ENCODE peak calls at places on chromosome 19, in ten cellular contexts. Q, V, I, L, K, Y, W, A, E and N are unnamed samples.

GRCh38 chr19:41864374-41864773 is 4.3 kb downstream of the RPS19 start:
- DNase-seq in Q (no peak), V (no peak), I (no peak), L (no peak), K (peak), Y (no peak), W (no peak), A (no peak), E (no peak), N (no peak)

GRCh38 chr19:16885166-16885565 is 3.6 kb upstream of the F2RL3 start:
- DNase-seq in Q (peak), V (no peak), I (no peak), L (no peak), K (no peak), Y (no peak), W (no peak), A (no peak), E (peak), N (no peak)

GRCh38 chr19:51398096-51398704 is 7.8 kb upstream of the C19orf84 start:
- DNase-seq in Q (peak), V (no peak), I (no peak), L (no peak), K (no peak), Y (peak), W (no peak), A (peak), E (no peak), N (peak)

GRCh38 chr19:50832666-50833065 is 708 bp downstream of the KLK15 start:
- DNase-seq in Q (no peak), V (no peak), I (no peak), L (no peak), K (peak), Y (no peak), W (no peak), A (no peak), E (no peak), N (no peak)

GRCh38 chr19:17972230-17972629 is 5.3 kb downstream of the KCNN1 start:
- DNase-seq in Q (no peak), V (no peak), I (no peak), L (no peak), K (no peak), Y (no peak), W (no peak), A (no peak), E (no peak), N (no peak)

GRCh38 chr19:46409146-46409545 is 4.2 kb downstream of the CCDC8 start:
- DNase-seq in Q (no peak), V (no peak), I (no peak), L (no peak), K (no peak), Y (no peak), W (no peak), A (no peak), E (no peak), N (no peak)

GRCh38 chr19:54297759-54298305 is 15.1 kb downstream of the LILRA5 start:
- DNase-seq in Q (no peak), V (no peak), I (no peak), L (no peak), K (no peak), Y (no peak), W (no peak), A (no peak), E (no peak), N (no peak)

GRCh38 chr19:31154021-31154420 is 195.2 kb downstream of the TSHZ3 start:
- DNase-seq in Q (no peak), V (no peak), I (no peak), L (no peak), K (no peak), Y (peak), W (no peak), A (peak), E (peak), N (peak)

GRCh38 chr19:13965377-13965896 is 13.1 kb downstream of the DCAF15 start:
- DNase-seq in Q (no peak), V (no peak), I (no peak), L (no peak), K (no peak), Y (no peak), W (no peak), A (no peak), E (no peak), N (no peak)

GRCh38 chr19:18849838-18850400 is 18.2 kb downstream of the UPF1 start:
- DNase-seq in Q (no peak), V (no peak), I (peak), L (no peak), K (no peak), Y (no peak), W (no peak), A (no peak), E (no peak), N (peak)

GRCh38 chr19:2040647-2041435 is 10.2 kb downstream of the MKNK2 start:
- DNase-seq in Q (no peak), V (no peak), I (peak), L (no peak), K (peak), Y (no peak), W (no peak), A (no peak), E (no peak), N (no peak)

GRCh38 chr19:33399745-33400681 is 26.5 kb downstream of the CEBPG start:
- DNase-seq in Q (no peak), V (no peak), I (no peak), L (no peak), K (peak), Y (no peak), W (peak), A (no peak), E (no peak), N (no peak)

GRCh38 chr19:31761281-31761913 is 412.2 kb upstream of the TSHZ3 start:
- DNase-seq in Q (no peak), V (no peak), I (no peak), L (no peak), K (no peak), Y (no peak), W (no peak), A (no peak), E (no peak), N (no peak)

GRCh38 chr19:44808463-44809371 is at the start of gene BCAM:
- DNase-seq in Q (peak), V (peak), I (peak), L (no peak), K (peak), Y (peak), W (peak), A (peak), E (no peak), N (peak)

GRCh38 chr19:16376241-16376640 is 51.6 kb downstream of the KLF2 start:
- DNase-seq in Q (no peak), V (no peak), I (no peak), L (no peak), K (peak), Y (no peak), W (no peak), A (no peak), E (no peak), N (no peak)

GRCh38 chr19:6745965-6746364 is 6.5 kb downstream of the TRIP10 start:
- DNase-seq in Q (no peak), V (no peak), I (no peak), L (no peak), K (no peak), Y (no peak), W (no peak), A (no peak), E (no peak), N (no peak)

GRCh38 chr19:56840452-56841193 is at the start of the genes PEG3 and ZIM2:
- DNase-seq in Q (peak), V (no peak), I (peak), L (no peak), K (peak), Y (no peak), W (peak), A (no peak), E (no peak), N (no peak)

GRCh38 chr19:19774354-19775033 is 41.6 kb upstream of the ZNF14 start:
- DNase-seq in Q (no peak), V (no peak), I (no peak), L (no peak), K (no peak), Y (no peak), W (no peak), A (no peak), E (no peak), N (no peak)

GRCh38 chr19:28878862-28879566 is 333.9 kb downstream of the UQCRFS1 start:
- DNase-seq in Q (peak), V (peak), I (peak), L (no peak), K (peak), Y (peak), W (peak), A (peak), E (peak), N (peak)

GRCh38 chr19:13796301-13797057 is 1.2 kb downstream of the ZSWIM4 start:
- DNase-seq in Q (peak), V (peak), I (peak), L (peak), K (peak), Y (peak), W (no peak), A (peak), E (peak), N (peak)

GRCh38 chr19:33064117-33064777 is 441 bp downstream of the RHPN2 start:
- DNase-seq in Q (no peak), V (no peak), I (no peak), L (no peak), K (no peak), Y (peak), W (no peak), A (no peak), E (no peak), N (no peak)

GRCh38 chr19:17775245-17775927 is 19.6 kb upstream of the B3GNT3 start:
- DNase-seq in Q (peak), V (peak), I (no peak), L (no peak), K (no peak), Y (no peak), W (peak), A (peak), E (peak), N (peak)

GRCh38 chr19:41995959-41996797 is 2.1 kb upstream of the ATP1A3 start:
- DNase-seq in Q (no peak), V (no peak), I (no peak), L (no peak), K (no peak), Y (no peak), W (peak), A (no peak), E (no peak), N (no peak)

GRCh38 chr19:42466521-42467436 is 24.0 kb upstream of the CXCL17 start:
- DNase-seq in Q (peak), V (no peak), I (no peak), L (no peak), K (no peak), Y (no peak), W (no peak), A (no peak), E (no peak), N (peak)

GRCh38 chr19:13103961-13104847 is 1.5 kb upstream of the LYL1 start:
- DNase-seq in Q (no peak), V (no peak), I (peak), L (no peak), K (peak), Y (no peak), W (no peak), A (no peak), E (no peak), N (no peak)

GRCh38 chr19:29714371-29714952 is 599 bp downstream of the C19orf12 start:
- DNase-seq in Q (no peak), V (no peak), I (no peak), L (no peak), K (no peak), Y (no peak), W (no peak), A (no peak), E (no peak), N (no peak)

GRCh38 chr19:5345895-5346386 is 5.3 kb upstream of the PTPRS start:
- DNase-seq in Q (peak), V (no peak), I (no peak), L (no peak), K (no peak), Y (peak), W (no peak), A (peak), E (peak), N (peak)

GRCh38 chr19:16258440-16258903 is 60.8 kb downstream of the AP1M1 start:
- DNase-seq in Q (peak), V (peak), I (peak), L (no peak), K (peak), Y (no peak), W (no peak), A (no peak), E (peak), N (no peak)

GRCh38 chr19:18290250-18291018 is 9.0 kb upstream of the JUND start:
- DNase-seq in Q (peak), V (no peak), I (no peak), L (no peak), K (no peak), Y (peak), W (no peak), A (peak), E (peak), N (no peak)

GRCh38 chr19:41671481-41671880 is 16.6 kb downstream of the CEACAM7 start:
- DNase-seq in Q (no peak), V (no peak), I (no peak), L (no peak), K (no peak), Y (no peak), W (no peak), A (no peak), E (no peak), N (no peak)

DNA sequence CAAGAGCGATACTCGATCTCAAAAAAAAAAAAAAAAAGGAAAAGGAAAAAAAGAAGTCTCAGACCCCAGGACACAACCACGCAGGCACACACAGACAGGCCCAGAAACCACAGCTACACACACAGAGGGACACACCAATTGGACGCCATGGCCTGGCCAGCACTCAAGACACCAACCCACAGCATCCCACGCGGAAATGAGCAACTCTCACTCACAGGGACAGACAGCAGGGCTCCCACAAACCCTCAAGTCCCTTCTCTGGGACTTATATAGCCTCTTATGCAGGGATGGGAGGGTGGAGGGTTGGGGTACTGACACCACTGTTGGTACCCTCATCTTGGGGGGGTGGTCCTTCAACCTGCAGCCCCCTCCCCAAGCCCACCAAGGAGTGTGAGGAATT is 5.9 kb downstream of the NOTCH3 start:
- DNase-seq in Q (peak), V (no peak), I (no peak), L (no peak), K (no peak), Y (peak), W (peak), A (peak), E (peak), N (peak)
- H3K4me3 ChIP-seq in Q (no peak), V (no peak), I (no peak), L (no peak), K (peak), Y (no peak), W (no peak), A (no peak), E (peak), N (peak)

GRCh38 chr19:40225440-40226305 is 816 bp downstream of the CCNP start:
- DNase-seq in Q (peak), V (no peak), I (no peak), L (no peak), K (no peak), Y (no peak), W (no peak), A (peak), E (peak), N (peak)
- TF ChIP-seq CTCF in Q (peak), V (no peak), I (no peak), L (no peak), K (no peak), Y (no peak), W (no peak), A (no peak), E (peak), N (peak)

DNA sequence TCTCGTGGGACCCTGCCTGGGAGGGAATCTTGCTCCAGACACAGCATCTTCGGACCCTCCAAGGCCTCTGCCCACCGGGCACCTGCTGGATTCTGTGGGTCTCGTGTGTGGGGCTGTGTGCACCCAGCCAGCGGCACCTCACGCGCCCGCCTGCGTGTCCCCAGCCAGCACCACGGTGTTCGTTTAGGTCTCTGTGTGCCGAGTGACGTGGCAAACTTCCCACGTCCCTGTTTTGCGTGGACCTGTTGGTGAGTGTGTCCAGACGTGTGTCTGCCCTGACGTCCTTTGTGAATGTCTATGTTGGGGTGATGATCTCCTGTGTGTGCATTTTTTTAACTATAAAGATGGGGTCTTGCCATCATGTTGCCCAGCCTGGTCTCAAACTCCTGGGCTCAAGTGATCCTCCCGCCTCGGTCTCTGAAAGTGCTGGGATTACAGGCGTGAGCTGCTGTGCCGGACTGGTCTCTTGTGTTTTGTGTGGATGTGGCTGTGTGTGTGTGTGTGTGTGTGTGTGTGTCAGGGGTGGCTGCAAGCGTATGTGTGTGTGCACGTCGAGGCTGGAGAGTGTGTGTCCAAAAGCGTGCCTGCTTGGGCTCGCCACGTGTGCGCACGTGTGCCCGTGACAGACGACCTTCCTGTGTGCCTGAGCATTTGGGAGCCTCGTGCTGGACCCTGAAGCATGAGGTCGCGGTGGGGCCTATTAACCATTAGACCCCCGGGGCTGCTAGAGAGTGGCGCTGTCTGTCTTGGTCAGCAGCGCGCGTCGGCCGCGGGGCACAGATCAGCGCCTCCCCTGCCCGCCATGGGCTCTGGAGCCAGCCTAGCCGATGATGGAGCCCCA is 15.7 kb downstream of the ARID3A start:
- DNase-seq in Q (no peak), V (no peak), I (no peak), L (no peak), K (no peak), Y (no peak), W (no peak), A (no peak), E (no peak), N (no peak)
- H3K4me3 ChIP-seq in Q (no peak), V (peak), I (no peak), L (no peak), K (peak), Y (peak), W (peak), A (no peak), E (no peak), N (no peak)

GRCh38 chr19:36528921-36529518 is 949 bp upstream of the ZNF260 start:
- DNase-seq in Q (no peak), V (no peak), I (no peak), L (no peak), K (no peak), Y (no peak), W (no peak), A (no peak), E (no peak), N (no peak)

GRCh38 chr19:36526581-36526980 is 1.5 kb downstream of the ZNF260 start:
- DNase-seq in Q (no peak), V (no peak), I (no peak), L (no peak), K (no peak), Y (peak), W (no peak), A (no peak), E (no peak), N (no peak)

GRCh38 chr19:36527873-36528193 is 238 bp downstream of the ZNF260 start:
- DNase-seq in Q (no peak), V (no peak), I (no peak), L (no peak), K (no peak), Y (no peak), W (no peak), A (no peak), E (no peak), N (no peak)

GRCh38 chr19:36524617-36525016 is 3.5 kb downstream of the ZNF260 start:
- DNase-seq in Q (no peak), V (no peak), I (no peak), L (no peak), K (no peak), Y (no peak), W (no peak), A (no peak), E (no peak), N (no peak)

DNA sequence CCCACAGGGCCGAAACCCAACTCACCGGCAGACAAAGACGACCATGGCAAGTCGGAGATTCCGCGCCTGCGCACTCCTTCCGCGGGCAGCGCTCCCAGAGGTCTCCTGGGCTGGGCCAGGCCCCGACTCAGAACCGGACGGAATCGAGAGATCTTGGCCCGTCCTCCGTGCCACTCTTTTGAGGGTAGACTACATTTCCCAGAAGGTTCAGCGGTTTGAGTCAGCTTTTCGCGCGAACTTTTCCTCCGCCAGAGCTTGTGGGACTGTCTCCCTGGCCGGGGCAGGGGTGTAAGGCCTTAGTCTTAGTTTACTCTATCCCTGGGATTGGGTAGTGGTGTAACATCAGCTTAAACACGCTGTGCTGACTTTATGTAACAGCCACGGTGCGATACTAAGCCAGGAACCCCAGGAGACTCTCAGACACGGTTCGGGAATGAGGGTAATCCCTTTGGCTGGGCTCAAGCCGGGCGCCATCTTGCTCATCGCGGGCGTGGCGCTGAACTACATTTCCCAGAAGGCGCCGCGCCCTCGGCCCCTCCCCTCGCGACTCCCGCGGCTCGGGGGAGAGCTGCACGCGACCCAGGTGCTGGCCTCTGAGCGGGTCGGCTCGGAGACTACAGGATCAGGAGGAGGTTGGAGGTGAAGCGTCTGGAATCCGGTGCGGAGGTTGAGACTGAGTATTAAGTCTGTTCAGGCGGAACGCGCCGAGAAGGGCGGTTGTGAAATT is at the start of gene ZNF260:
- DNase-seq in Q (peak), V (peak), I (peak), L (peak), K (peak), Y (peak), W (peak), A (peak), E (peak), N (peak)
- TF ChIP-seq CTCF in Q (peak), V (peak), I (peak), L (no peak), K (no peak), Y (no peak), W (no peak), A (peak), E (peak), N (no peak)

DNA sequence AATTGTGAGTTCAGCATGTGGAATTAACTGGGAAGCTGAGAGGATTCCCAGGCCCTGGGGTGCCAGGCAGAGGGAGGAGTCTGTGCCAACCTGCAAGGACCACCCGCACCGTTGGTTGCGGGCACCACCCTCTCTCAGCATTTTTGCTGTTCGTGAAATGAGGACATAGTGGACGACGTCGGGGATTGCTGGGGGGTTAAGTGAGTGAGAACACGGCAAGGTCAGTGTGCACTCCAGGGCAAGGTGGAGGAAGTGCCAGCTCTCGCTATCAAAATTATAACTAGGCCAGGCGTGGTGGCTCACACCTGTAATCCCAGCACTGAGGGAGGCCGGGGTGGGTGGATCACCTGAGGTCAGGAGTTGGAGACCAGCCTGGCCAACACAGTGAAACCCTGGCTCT is 2.2 kb downstream of the FXYD3 start:
- DNase-seq in Q (no peak), V (no peak), I (no peak), L (no peak), K (no peak), Y (no peak), W (no peak), A (no peak), E (no peak), N (no peak)
- H3K4me3 ChIP-seq in Q (no peak), V (no peak), I (no peak), L (no peak), K (no peak), Y (no peak), W (no peak), A (no peak), E (no peak), N (no peak)